ENCODE peak calls at places on chromosome 5, in eight cellular contexts. X is epithelial cell of esophagus, S is AG09309, P is body of pancreas, O is GM13977, V is AG09319, A is HFFc6, K is RWPE1. Y is an unnamed sample.
A peak's percentile ranks its signal among the peaks of the same experiment; 100 is the strongest.

GRCh38 chr5:178113141-178113787 is at the start of gene N4BP3:
- DNase-seq in P (peak; percentile 72), O (peak; percentile 93), S (no peak), A (no peak), K (peak; percentile 91), X (peak; percentile 91), V (no peak), Y (peak; percentile 97)

GRCh38 chr5:54443264-54443663 is 12.2 kb upstream of the HSPB3 start:
- DNase-seq in O (peak; percentile 44), A (peak; percentile 39), P (no peak), V (peak; percentile 38), X (peak; percentile 14), K (peak; percentile 49), S (no peak), Y (peak; percentile 52)

GRCh38 chr5:160092960-160093701 is 26.1 kb downstream of the PWWP2A start:
- DNase-seq in A (no peak), P (no peak), O (peak; percentile 45), V (no peak), K (no peak), X (no peak), S (no peak), Y (peak; percentile 53)

GRCh38 chr5:41068169-41068568 is 3.0 kb downstream of the MROH2B start:
- DNase-seq in V (no peak), O (no peak), K (no peak), X (no peak), A (no peak), P (no peak), S (no peak), Y (no peak)

GRCh38 chr5:161865510-161865909 is 17.6 kb downstream of the GABRA1 start:
- DNase-seq in P (no peak), V (no peak), O (no peak), S (no peak), X (no peak), A (no peak), K (no peak), Y (no peak)

GRCh38 chr5:98940586-98940985 is 11.8 kb upstream of the CHD1 start:
- DNase-seq in O (no peak), K (no peak), A (no peak), S (no peak), X (no peak), P (no peak), V (no peak), Y (no peak)

GRCh38 chr5:38190111-38190510 is 68.2 kb upstream of the EGFLAM start:
- DNase-seq in S (no peak), P (no peak), O (no peak), X (no peak), A (no peak), K (no peak), V (no peak), Y (no peak)

GRCh38 chr5:150278916-150279315 is 10.7 kb downstream of the CAMK2A start:
- DNase-seq in O (no peak), K (peak; percentile 49), P (no peak), A (peak; percentile 88), X (peak; percentile 65), V (no peak), S (peak; percentile 55), Y (no peak)

GRCh38 chr5:66689522-66690220 is 93.5 kb downstream of the MAST4 start:
- DNase-seq in A (no peak), S (no peak), X (peak; percentile 8), O (no peak), K (no peak), V (no peak), P (peak; percentile 73), Y (no peak)

GRCh38 chr5:68149189-68149588 is 66.4 kb upstream of the PIK3R1 start:
- DNase-seq in P (no peak), A (no peak), K (no peak), X (peak; percentile 2), V (no peak), O (peak; percentile 21), S (no peak), Y (peak; percentile 11)

GRCh38 chr5:168765220-168766037 is 186.3 kb upstream of the PANK3 start:
- DNase-seq in X (no peak), P (no peak), A (no peak), O (no peak), K (no peak), S (peak; percentile 46), V (no peak), Y (no peak)

GRCh38 chr5:110734101-110734500 is 4.7 kb upstream of the SLC25A46 start:
- DNase-seq in K (no peak), S (no peak), O (no peak), A (no peak), X (no peak), V (no peak), P (no peak), Y (no peak)

GRCh38 chr5:40514986-40515385 is 164.7 kb upstream of the PTGER4 start:
- DNase-seq in X (no peak), O (no peak), V (no peak), P (no peak), K (no peak), A (no peak), S (no peak), Y (no peak)

GRCh38 chr5:10489810-10490426 is 48.2 kb downstream of the ROPN1L start:
- DNase-seq in P (no peak), O (peak; percentile 69), K (no peak), A (no peak), S (no peak), X (no peak), V (no peak), Y (peak; percentile 59)

GRCh38 chr5:30878751-30879150 is 314.7 kb upstream of the CDH6 start:
- DNase-seq in X (peak; percentile 21), O (no peak), A (no peak), K (no peak), P (no peak), V (no peak), S (no peak), Y (no peak)

GRCh38 chr5:72783354-72783753 is 33.1 kb upstream of the TNPO1 start:
- DNase-seq in X (no peak), P (no peak), S (no peak), V (no peak), K (no peak), O (no peak), A (no peak), Y (no peak)

GRCh38 chr5:989961-990530 is 18.6 kb upstream of the NKD2 start:
- DNase-seq in V (no peak), P (peak; percentile 46), O (no peak), A (no peak), X (no peak), K (no peak), S (no peak), Y (no peak)

GRCh38 chr5:128905225-128906110 is 59.8 kb upstream of the SLC27A6 start:
- DNase-seq in X (peak; percentile 78), O (peak; percentile 29), P (peak; percentile 43), V (peak; percentile 29), A (peak; percentile 57), S (peak; percentile 20), K (peak; percentile 60), Y (peak; percentile 46)
- TF ChIP-seq CTCF in X (peak; percentile 73), O (peak; percentile 78), P (peak; percentile 71), V (peak; percentile 70), A (peak; percentile 89), S (peak; percentile 66), K (peak; percentile 95), Y (peak; percentile 65)

DNA sequence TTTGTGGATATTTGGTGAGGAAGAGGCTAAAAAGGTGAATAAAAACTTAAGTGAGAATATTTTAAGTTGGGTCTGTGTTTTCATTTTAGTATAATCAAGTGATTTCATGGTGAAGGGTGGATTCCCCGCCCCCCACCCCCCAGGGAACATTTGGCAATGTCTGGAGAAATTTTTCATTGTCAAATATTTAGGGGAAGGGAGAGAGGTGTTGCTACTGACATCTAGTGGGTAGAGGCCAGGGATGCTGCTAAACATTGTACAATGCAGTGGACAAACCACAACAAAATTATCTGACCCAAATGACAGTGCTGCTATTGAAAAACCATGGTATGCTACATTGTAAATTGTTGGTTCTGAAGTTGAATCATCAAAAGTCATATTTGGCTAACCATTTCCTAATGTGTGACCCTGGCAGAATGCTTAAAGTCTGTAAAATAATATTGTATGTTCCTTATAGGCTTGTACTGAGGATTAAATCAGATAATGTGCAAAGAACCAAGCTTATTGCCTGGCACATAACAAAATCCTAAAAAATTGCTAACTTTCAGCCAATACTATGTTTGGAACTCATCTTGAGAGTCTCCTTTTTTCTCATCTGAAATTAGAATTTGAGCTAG is 5.6 kb downstream of the C5orf24 start:
- DNase-seq in S (no peak), K (peak; percentile 49), X (peak; percentile 41), P (no peak), O (no peak), V (no peak), A (peak; percentile 61), Y (no peak)
- TF ChIP-seq CTCF in S (peak; percentile 72), K (peak; percentile 83), X (peak; percentile 64), P (peak; percentile 18), O (peak; percentile 41), V (peak; percentile 66), A (peak; percentile 76), Y (peak; percentile 6)

DNA sequence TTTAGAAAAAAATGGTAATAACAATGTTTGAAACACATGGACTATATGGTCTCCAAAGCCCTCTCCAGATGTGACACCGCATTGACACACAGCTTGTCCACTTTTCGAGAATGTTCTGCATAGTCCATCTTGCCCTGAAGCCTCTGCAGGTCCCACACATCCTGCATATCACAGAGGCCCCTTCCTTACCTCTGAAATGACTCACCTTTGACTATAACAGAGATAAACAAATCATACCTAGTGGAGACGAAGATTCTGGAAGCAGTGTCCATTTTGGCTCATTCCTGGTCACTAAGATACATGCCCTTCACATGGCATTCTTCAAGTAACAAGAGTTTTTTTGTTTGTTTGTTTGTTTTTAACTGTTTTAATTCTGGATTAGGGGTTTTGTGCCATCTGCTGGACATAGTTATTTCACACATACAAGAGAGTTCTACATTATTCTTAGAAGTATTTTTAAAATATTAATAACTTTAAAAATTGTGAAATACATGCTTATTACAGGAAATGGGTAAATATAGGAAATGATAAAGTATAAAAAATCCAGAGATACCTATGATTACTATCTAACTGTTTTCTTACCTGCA is 5.1 kb downstream of the ARL14EPL start:
- DNase-seq in A (no peak), S (no peak), X (no peak), K (no peak), P (no peak), V (no peak), O (no peak), Y (no peak)
- TF ChIP-seq CTCF in A (peak; percentile 74), S (peak; percentile 8), X (no peak), K (no peak), P (no peak), V (peak; percentile 8), O (peak; percentile 19), Y (no peak)

GRCh38 chr5:169832236-169832635 is 148.1 kb downstream of the INSYN2B start:
- DNase-seq in X (no peak), S (no peak), O (no peak), P (no peak), K (no peak), V (no peak), A (no peak), Y (no peak)

GRCh38 chr5:169831331-169831730 is 149.0 kb downstream of the INSYN2B start:
- DNase-seq in S (no peak), V (no peak), K (peak; percentile 68), O (no peak), X (peak; percentile 85), A (no peak), P (no peak), Y (no peak)

GRCh38 chr5:169827769-169828168 is 152.5 kb downstream of the INSYN2B start:
- DNase-seq in X (no peak), P (no peak), S (no peak), K (no peak), V (no peak), A (no peak), O (no peak), Y (no peak)

GRCh38 chr5:169828385-169828784 is 151.9 kb downstream of the INSYN2B start:
- DNase-seq in A (no peak), O (no peak), K (no peak), P (no peak), S (no peak), X (no peak), V (no peak), Y (no peak)

GRCh38 chr5:169826618-169827017 is 153.7 kb downstream of the INSYN2B start:
- DNase-seq in S (no peak), K (no peak), O (no peak), A (no peak), V (no peak), P (no peak), X (peak; percentile 24), Y (no peak)
- TF ChIP-seq CTCF in S (peak; percentile 35), K (no peak), O (peak; percentile 20), A (peak; percentile 45), V (peak; percentile 31), P (no peak), X (peak; percentile 22), Y (no peak)

Y was measured in GM20000.